ENCODE peak calls at places on chromosomes 16 and 17, in six cellular contexts. Y, T, X, U, E and M are unnamed samples.

GRCh38 chr16:27761816-27762215 is 211.9 kb downstream of the KATNIP start:
- DNase-seq in Y (no peak), T (no peak), X (no peak), U (no peak), E (no peak), M (no peak)

GRCh38 chr17:78378225-78379133 is at the start of gene PGS1:
- DNase-seq in Y (peak; percentile 83), T (peak; percentile 75), X (peak; percentile 80), U (peak; percentile 63), E (peak; percentile 79), M (no peak)

GRCh38 chr16:25177831-25178688 is 38.7 kb upstream of the AQP8 start:
- DNase-seq in Y (no peak), T (peak; percentile 31), X (no peak), U (peak; percentile 10), E (no peak), M (no peak)

GRCh38 chr16:65769776-65770438 is 596.6 kb upstream of the CDH5 start:
- DNase-seq in Y (no peak), T (no peak), X (no peak), U (no peak), E (no peak), M (no peak)

GRCh38 chr16:89583895-89584644 is 8.5 kb downstream of the CPNE7 start:
- DNase-seq in Y (no peak), T (no peak), X (no peak), U (no peak), E (no peak), M (no peak)

GRCh38 chr17:33127706-33128105 is 136.1 kb downstream of the SPACA3 start:
- DNase-seq in Y (no peak), T (no peak), X (no peak), U (peak; percentile 7), E (no peak), M (no peak)

GRCh38 chr17:82876149-82876548 is 36.3 kb upstream of the ZNF750 start:
- DNase-seq in Y (no peak), T (peak; percentile 67), X (no peak), U (peak; percentile 72), E (no peak), M (peak; percentile 39)

GRCh38 chr17:38871247-38871991 is 1.6 kb downstream of the LASP1 start:
- DNase-seq in Y (peak; percentile 97), T (peak; percentile 91), X (peak; percentile 62), U (peak; percentile 87), E (peak; percentile 59), M (peak; percentile 59)

GRCh38 chr16:4365014-4365406 is 6.6 kb upstream of the VASN start:
- DNase-seq in Y (no peak), T (no peak), X (peak; percentile 58), U (no peak), E (no peak), M (no peak)

DNA sequence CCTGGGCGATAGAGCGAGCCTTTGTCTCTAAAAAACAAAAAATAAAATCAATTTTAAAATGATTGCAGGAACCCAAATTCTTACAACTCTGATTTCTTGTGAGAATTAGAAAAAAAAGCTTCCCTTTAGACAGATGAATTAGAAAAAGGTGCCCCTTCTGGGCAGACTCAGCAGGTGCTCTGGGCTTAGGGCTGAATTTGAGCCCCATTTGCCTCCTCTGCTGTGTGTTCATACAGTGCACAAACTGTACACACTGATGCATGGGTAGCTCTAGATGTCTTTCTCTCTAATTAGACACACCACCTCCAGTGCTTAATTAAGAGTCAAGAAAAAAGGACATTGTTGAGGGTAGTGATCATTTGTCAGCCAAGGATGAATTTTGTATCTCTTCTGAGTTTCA is 38.5 kb upstream of the NOL11 start:
- DNase-seq in Y (no peak), T (no peak), X (no peak), U (no peak), E (no peak), M (no peak)
- TF ChIP-seq CTCF in Y (no peak), T (no peak), X (no peak), U (no peak), E (no peak), M (no peak)

GRCh38 chr17:8149419-8150193 is 2.6 kb downstream of the PER1 start:
- DNase-seq in Y (no peak), T (no peak), X (no peak), U (no peak), E (no peak), M (no peak)

GRCh38 chr17:8147141-8147804 is 4.9 kb downstream of the PER1 start:
- DNase-seq in Y (no peak), T (no peak), X (no peak), U (no peak), E (no peak), M (no peak)

GRCh38 chr17:8146381-8147140 is 5.6 kb downstream of the PER1 start:
- DNase-seq in Y (no peak), T (no peak), X (no peak), U (no peak), E (no peak), M (no peak)

GRCh38 chr17:8148560-8148959 is 3.6 kb downstream of the PER1 start:
- DNase-seq in Y (no peak), T (no peak), X (no peak), U (no peak), E (no peak), M (no peak)

DNA sequence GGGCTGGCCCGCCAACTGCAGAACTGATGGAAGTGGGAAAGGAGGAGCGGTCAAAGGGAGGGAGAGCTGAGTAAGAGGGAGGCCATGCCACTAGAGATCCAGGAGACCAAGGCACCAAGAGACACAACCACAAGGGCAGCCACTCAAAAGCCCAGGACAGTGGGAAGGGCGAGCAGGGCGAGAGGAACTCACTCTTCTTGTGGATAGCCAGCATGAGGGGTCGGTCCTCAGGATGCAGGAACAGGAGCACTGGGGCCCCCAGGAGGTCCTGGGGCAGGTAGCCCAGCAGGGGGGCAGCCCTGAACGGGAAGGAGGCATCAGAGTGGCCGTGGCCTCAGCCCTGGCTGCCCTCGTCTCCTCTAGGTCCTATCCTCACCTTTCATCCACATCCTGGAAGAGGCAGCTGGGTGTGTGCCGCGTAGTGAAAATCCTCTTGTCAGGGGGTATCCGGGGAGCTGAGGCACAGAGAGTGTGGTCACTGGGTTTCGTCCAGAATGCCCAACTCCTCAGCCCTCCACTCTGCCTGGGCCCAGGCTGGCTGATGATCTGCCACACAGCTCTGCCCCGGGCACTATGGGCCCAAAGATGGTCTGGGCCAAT is 4.3 kb downstream of the PER1 start:
- DNase-seq in Y (no peak), T (no peak), X (no peak), U (no peak), E (no peak), M (no peak)
- TF ChIP-seq CTCF in Y (no peak), T (no peak), X (no peak), U (no peak), E (no peak), M (no peak)

GRCh38 chr16:70788668-70789161 is 12.2 kb downstream of the VAC14 start:
- DNase-seq in Y (no peak), T (no peak), X (no peak), U (peak; percentile 68), E (no peak), M (no peak)
- TF ChIP-seq CTCF in Y (no peak), T (no peak), X (no peak), U (no peak), E (no peak), M (no peak)

DNA sequence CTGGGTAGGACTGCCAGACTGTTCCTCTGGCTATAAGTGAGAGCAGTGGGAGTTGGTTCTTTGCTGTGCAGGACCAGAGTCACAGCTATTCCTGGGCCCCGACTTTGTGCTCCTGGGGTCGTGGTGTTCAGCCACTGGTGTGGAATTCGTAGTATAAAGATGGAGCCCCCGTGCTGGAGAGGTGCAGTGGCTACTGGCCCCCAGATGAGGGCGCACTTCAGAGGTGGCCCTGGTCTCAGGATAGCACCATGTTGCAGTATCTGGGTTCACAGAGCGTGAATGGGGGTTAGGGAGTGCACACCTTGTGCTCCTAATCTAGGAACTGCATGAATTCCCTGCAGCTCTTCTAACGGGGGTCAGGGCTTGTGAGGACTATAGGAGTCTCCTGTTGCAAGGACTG is 21.1 kb downstream of the TANC2 start:
- DNase-seq in Y (no peak), T (no peak), X (no peak), U (no peak), E (no peak), M (no peak)
- TF ChIP-seq CTCF in Y (no peak), T (no peak), X (no peak), U (peak; percentile 36), E (no peak), M (peak; percentile 7)

GRCh38 chr16:12541672-12542071 is 262.0 kb downstream of the CPPED1 start:
- DNase-seq in Y (no peak), T (no peak), X (no peak), U (peak; percentile 21), E (no peak), M (no peak)
- TF ChIP-seq CTCF in Y (no peak), T (no peak), X (no peak), U (no peak), E (no peak), M (no peak)

DNA sequence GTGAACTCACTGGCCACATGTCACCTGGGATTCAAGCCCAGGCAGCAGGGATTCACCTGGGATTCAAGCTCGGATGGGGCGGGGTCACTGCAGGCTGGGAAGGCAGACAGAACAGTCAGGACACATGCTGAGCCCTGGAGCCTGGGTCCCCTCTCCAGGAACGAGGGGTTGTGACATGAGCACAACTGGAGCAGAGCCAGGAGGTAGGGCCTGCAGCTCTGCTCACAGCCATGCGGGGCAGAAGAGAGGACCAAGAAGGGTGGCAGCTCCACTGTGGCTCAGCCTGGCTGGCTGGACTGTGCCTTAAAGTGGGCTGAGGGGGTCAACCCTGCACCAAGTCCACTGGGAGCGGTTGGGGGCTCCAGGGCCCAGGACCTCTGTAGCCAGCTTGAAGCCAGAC is 150.1 kb downstream of the RAB11FIP4 start:
- DNase-seq in Y (peak; percentile 30), T (no peak), X (no peak), U (no peak), E (no peak), M (no peak)
- TF ChIP-seq CTCF in Y (no peak), T (peak; percentile 13), X (no peak), U (no peak), E (peak; percentile 12), M (no peak)

DNA sequence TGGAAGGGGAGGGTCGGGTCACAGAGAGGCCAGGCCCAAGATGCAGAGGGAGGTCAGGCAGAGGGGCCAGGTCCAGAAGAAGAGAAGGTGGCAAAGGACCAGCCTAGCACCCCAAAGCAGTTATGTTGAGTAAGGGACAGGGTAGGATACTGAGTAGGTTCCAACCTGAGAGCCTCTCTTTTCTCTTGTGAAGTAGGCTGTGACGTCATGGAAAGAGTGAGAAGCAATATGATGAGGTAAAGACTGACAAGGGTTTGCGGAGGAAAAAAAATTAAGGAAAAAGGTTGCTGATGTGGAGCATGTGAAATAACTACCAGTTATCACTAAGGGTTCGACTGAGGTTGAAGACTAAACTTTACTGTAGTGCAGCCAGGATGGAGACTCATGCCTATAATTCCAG is 53.1 kb downstream of the SKAP1 start:
- DNase-seq in Y (no peak), T (no peak), X (no peak), U (no peak), E (no peak), M (no peak)
- TF ChIP-seq CTCF in Y (no peak), T (no peak), X (no peak), U (no peak), E (no peak), M (no peak)